ENCODE peak calls at places on chromosomes 4 and X, in four cellular contexts. M is lung, H is OCI-LY7, G is adipocyte. Q is an unnamed sample.
A peak's percentile ranks its signal among the peaks of the same experiment; 100 is the strongest.

GRCh38 chr4:84499065-84499982 is at the start of gene NKX6-1:
- DNase-seq in M (no peak), H (no peak), G (peak; percentile 94), Q (no peak)

GRCh38 chr4:8739820-8740665 is 131.6 kb downstream of the HMX1 start:
- DNase-seq in M (no peak), H (no peak), G (no peak), Q (no peak)

GRCh38 chr4:78609580-78609979 is 58.0 kb downstream of the ANXA3 start:
- DNase-seq in M (no peak), H (no peak), G (no peak), Q (no peak)

GRCh38 chr4:80393246-80393969 is 57.9 kb downstream of the CFAP299 start:
- DNase-seq in M (no peak), H (no peak), G (peak; percentile 59), Q (no peak)

GRCh38 chr4:41257901-41258300 is 1.2 kb downstream of the UCHL1 start:
- DNase-seq in M (no peak), H (no peak), G (peak; percentile 37), Q (no peak)

GRCh38 chr4:149426461-149426860 is 389.2 kb downstream of the IQCM start:
- DNase-seq in M (no peak), H (no peak), G (no peak), Q (no peak)

GRCh38 chrX:12999422-12999821 is 24.5 kb downstream of the TMSB4X start:
- DNase-seq in M (no peak), H (peak; percentile 62), G (no peak), Q (no peak)

GRCh38 chr4:184267673-184268573 is 50.2 kb upstream of the ENPP6 start:
- DNase-seq in M (peak; percentile 56), H (peak; percentile 94), G (peak; percentile 88), Q (no peak)

GRCh38 chr4:163680390-163681098 is 186.1 kb downstream of the TMA16 start:
- DNase-seq in M (no peak), H (no peak), G (no peak), Q (no peak)

GRCh38 chrX:13432376-13432775 is 112.5 kb upstream of the ATXN3L start:
- DNase-seq in M (no peak), H (no peak), G (peak; percentile 94), Q (peak; percentile 4)

GRCh38 chrX:41043950-41044349 is 41.3 kb upstream of the USP9X start:
- DNase-seq in M (no peak), H (no peak), G (peak; percentile 59), Q (no peak)

GRCh38 chr4:34250562-34250961 is 1993.8 kb downstream of the ARAP2 start:
- DNase-seq in M (no peak), H (no peak), G (peak; percentile 16), Q (no peak)

GRCh38 chr4:4457803-4458550 is 71.1 kb downstream of the NSG1 start:
- DNase-seq in M (no peak), H (no peak), G (peak; percentile 29), Q (no peak)

GRCh38 chr4:37895271-37895670 is 4.4 kb downstream of the TBC1D1 start:
- DNase-seq in M (no peak), H (no peak), G (no peak), Q (no peak)

GRCh38 chr4:75229783-75230570 is 284.2 kb downstream of the RCHY1 start:
- DNase-seq in M (no peak), H (no peak), G (no peak), Q (no peak)

GRCh38 chr4:113142351-113142750 is 92.9 kb downstream of the ANK2 start:
- DNase-seq in M (no peak), H (no peak), G (no peak), Q (no peak)

GRCh38 chr4:95572304-95572991 is 23.7 kb upstream of the UNC5C start:
- DNase-seq in M (peak; percentile 48), H (no peak), G (no peak), Q (no peak)

GRCh38 chr4:55947912-55948725 is 626 bp upstream of the CEP135 start:
- DNase-seq in M (no peak), H (peak; percentile 76), G (peak; percentile 92), Q (no peak)

GRCh38 chr4:145619639-145619996 is 433 bp downstream of the MMAA start:
- DNase-seq in M (peak; percentile 59), H (no peak), G (peak; percentile 71), Q (peak; percentile 45)

GRCh38 chr4:99208719-99209075 is 10.3 kb downstream of the ADH6 start:
- DNase-seq in M (no peak), H (no peak), G (no peak), Q (no peak)

GRCh38 chr4:161581262-161581661 is 582.5 kb downstream of the FSTL5 start:
- DNase-seq in M (no peak), H (no peak), G (peak; percentile 59), Q (no peak)

GRCh38 chr4:73707269-73707875 is 33.0 kb upstream of the CXCL8 start:
- DNase-seq in M (no peak), H (no peak), G (no peak), Q (no peak)

GRCh38 chr4:48255959-48256342 is 13.7 kb downstream of the TEC start:
- DNase-seq in M (no peak), H (no peak), G (no peak), Q (no peak)

GRCh38 chr4:48259748-48260147 is 9.9 kb downstream of the TEC start:
- DNase-seq in M (no peak), H (no peak), G (no peak), Q (no peak)

GRCh38 chr4:48262484-48262883 is 7.2 kb downstream of the TEC start:
- DNase-seq in M (no peak), H (no peak), G (no peak), Q (no peak)

GRCh38 chr4:48261288-48261687 is 8.3 kb downstream of the TEC start:
- DNase-seq in M (no peak), H (no peak), G (peak; percentile 53), Q (no peak)

GRCh38 chr4:48258845-48259397 is 10.7 kb downstream of the TEC start:
- DNase-seq in M (no peak), H (no peak), G (no peak), Q (no peak)
- H3K4me1 ChIP-seq in M (peaks cover under 1% of the 10 kb centered on the region), H (peaks cover 5% of the 10 kb centered on the region), G (peaks cover 14% of the 10 kb centered on the region), Q (no peaks in the 10 kb centered on the region)

GRCh38 chrX:115582871-115583729 is 22.1 kb downstream of the PLS3 start:
- DNase-seq in M (no peak), H (no peak), G (peak; percentile 57), Q (no peak)
- H3K4me1 ChIP-seq in M (peaks cover 3% of the 10 kb centered on the region), H (no peaks in the 10 kb centered on the region), G (peaks cover 7% of the 10 kb centered on the region), Q (no peaks in the 10 kb centered on the region)

GRCh38 chr4:143344011-143344410 is 7.3 kb downstream of the GAB1 start:
- DNase-seq in M (no peak), H (no peak), G (no peak), Q (no peak)
- H3K4me1 ChIP-seq in M (peaks cover 18% of the 10 kb centered on the region), H (peaks cover 26% of the 10 kb centered on the region), G (peaks cover 17% of the 10 kb centered on the region), Q (no peaks in the 10 kb centered on the region)

DNA sequence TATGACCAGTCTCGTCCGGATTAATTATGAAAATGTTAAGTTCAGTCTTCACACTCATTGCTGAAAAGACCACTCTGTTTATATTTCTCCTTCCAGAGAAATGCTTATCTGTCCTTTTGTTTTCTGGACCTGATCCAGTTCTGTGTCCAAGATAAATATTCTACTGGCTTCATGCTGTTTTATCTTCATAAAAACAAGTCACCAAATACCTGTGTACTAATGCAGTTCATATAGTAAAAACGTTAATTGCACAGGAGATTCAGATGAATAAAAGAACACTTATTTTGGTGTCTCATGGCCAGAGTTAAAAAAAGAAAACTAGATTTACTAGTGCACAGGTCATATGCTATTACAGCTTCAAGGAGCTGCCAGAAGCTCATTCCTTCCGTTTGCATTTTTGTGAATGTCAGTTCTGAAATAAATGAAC is 17.3 kb downstream of the FNIP2 start:
- DNase-seq in M (no peak), H (no peak), G (no peak), Q (no peak)
- H3K4me1 ChIP-seq in M (peaks cover 63% of the 10 kb centered on the region), H (no peaks in the 10 kb centered on the region), G (peaks cover 66% of the 10 kb centered on the region), Q (peaks cover 6% of the 10 kb centered on the region)

DNA sequence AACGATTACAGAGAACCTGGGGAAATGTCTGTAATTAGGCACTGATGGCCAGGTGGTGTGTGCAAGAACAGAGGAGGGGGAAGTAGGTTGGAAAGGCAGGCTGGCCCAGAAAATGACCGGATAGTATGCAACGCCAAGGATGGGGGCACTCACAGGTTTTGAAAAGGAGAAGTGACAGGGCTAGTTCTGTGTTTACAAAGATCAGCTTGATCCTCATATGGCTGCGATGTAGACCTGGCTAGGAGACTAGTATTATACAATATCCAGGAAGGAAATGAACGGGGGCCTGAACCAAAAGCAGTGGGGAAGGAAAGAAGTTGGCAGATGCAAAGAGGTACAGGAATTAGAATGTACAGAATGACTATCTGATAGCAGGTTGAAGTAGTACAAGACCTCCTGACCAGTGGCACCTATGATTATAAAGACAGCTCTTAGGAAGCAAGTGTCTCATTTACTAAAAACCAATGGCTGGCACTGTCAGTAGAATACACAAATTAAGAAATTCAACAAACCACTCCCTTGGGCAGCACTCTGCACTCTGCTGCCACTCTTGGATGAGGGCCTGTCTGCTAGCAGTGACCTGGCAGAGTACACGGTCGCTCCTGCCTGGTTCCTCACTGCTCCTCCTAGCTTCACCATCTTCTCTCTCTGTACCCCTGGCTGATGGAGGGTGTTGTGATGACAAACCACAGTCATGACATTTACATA is 14.1 kb downstream of the MFAP3L start:
- DNase-seq in M (no peak), H (no peak), G (no peak), Q (no peak)
- H3K4me1 ChIP-seq in M (no peaks in the 10 kb centered on the region), H (no peaks in the 10 kb centered on the region), G (no peaks in the 10 kb centered on the region), Q (no peaks in the 10 kb centered on the region)

GRCh38 chr4:138948918-138949317 is 66.7 kb upstream of the NOCT start:
- DNase-seq in M (no peak), H (no peak), G (peak; percentile 38), Q (no peak)
- H3K4me1 ChIP-seq in M (no peaks in the 10 kb centered on the region), H (no peaks in the 10 kb centered on the region), G (peaks cover 20% of the 10 kb centered on the region), Q (no peaks in the 10 kb centered on the region)

GRCh38 chr4:2261110-2261852 is 628 bp downstream of the MXD4 start:
- DNase-seq in M (no peak), H (peak; percentile 38), G (peak; percentile 84), Q (no peak)
- H3K4me1 ChIP-seq in M (peaks cover 14% of the 10 kb centered on the region), H (peaks cover 20% of the 10 kb centered on the region), G (peaks cover 47% of the 10 kb centered on the region), Q (peaks cover 43% of the 10 kb centered on the region)